ENCODE peak calls at places on chromosomes 2 and 18, in four cellular contexts. W is HepG2, X is K562, L is GM12878. N is an unnamed sample.

GRCh38 chr2:54569745-54570296 is 113.7 kb downstream of the SPTBN1 start:
- DNase-seq in X (no peak), W (no peak), L (peak; percentile 84), N (no peak)

GRCh38 chr2:195342105-195342504 is 314.9 kb upstream of the SLC39A10 start:
- DNase-seq in L (no peak), W (no peak), X (peak; percentile 34), N (no peak)

GRCh38 chr2:241189856-241190201 is 1.4 kb downstream of the ANO7 start:
- DNase-seq in X (no peak), W (no peak), L (no peak), N (no peak)

GRCh38 chr18:48547456-48548403 is 8.9 kb downstream of the CTIF start:
- DNase-seq in W (no peak), X (peak; percentile 14), L (no peak), N (no peak)

GRCh38 chr2:171347158-171347557 is 86.6 kb downstream of the METTL8 start:
- DNase-seq in L (no peak), W (no peak), X (no peak), N (no peak)

GRCh38 chr2:6937582-6937981 is 20.4 kb downstream of the RNF144A start:
- DNase-seq in X (no peak), W (no peak), L (no peak), N (no peak)

GRCh38 chr18:70289351-70290330 is 796 bp downstream of the SOCS6 start:
- DNase-seq in L (no peak), X (peak; percentile 49), W (no peak), N (peak; percentile 85)

GRCh38 chr2:9002637-9003365 is 683 bp downstream of the MBOAT2 start:
- DNase-seq in W (no peak), X (no peak), L (no peak), N (peak; percentile 82)

GRCh38 chr18:52822160-52822559 is 482.2 kb downstream of the DCC start:
- DNase-seq in L (no peak), W (no peak), X (no peak), N (no peak)

GRCh38 chr2:61421611-61422010 is 49.3 kb downstream of the USP34 start:
- DNase-seq in W (no peak), L (no peak), X (no peak), N (no peak)

GRCh38 chr2:54227798-54228197 is 28.2 kb downstream of the TSPYL6 start:
- DNase-seq in W (no peak), X (no peak), L (no peak), N (no peak)

GRCh38 chr2:160308915-160309314 is 108.8 kb upstream of the ITGB6 start:
- DNase-seq in L (no peak), W (no peak), X (no peak), N (no peak)

GRCh38 chr2:128062571-128062970 is 28.4 kb upstream of the UGGT1 start:
- DNase-seq in L (no peak), X (no peak), W (no peak), N (no peak)

GRCh38 chr2:168247341-168248305 is at the start of gene STK39:
- DNase-seq in X (peak; percentile 79), L (no peak), W (peak; percentile 68), N (peak; percentile 90)

GRCh38 chr18:63799164-63799563 is 23.9 kb downstream of the SERPINB7 start:
- DNase-seq in X (no peak), L (no peak), W (no peak), N (no peak)

GRCh38 chr2:102053096-102053495 is 61.3 kb downstream of the IL1R2 start:
- DNase-seq in L (no peak), X (no peak), W (peak; percentile 30), N (no peak)

GRCh38 chr2:44335806-44336538 is 25.3 kb downstream of the PREPL start:
- DNase-seq in W (no peak), L (no peak), X (no peak), N (no peak)

GRCh38 chr2:225055714-225056113 is 13.4 kb upstream of the DOCK10 start:
- DNase-seq in W (no peak), X (no peak), L (no peak), N (no peak)

GRCh38 chr2:74706741-74707140 is 52.7 kb downstream of the SEMA4F start:
- DNase-seq in L (no peak), W (no peak), X (no peak), N (no peak)
- TF ChIP-seq SIN3A in L (no peak), W (no peak), X (no peak), N (no peak)

DNA sequence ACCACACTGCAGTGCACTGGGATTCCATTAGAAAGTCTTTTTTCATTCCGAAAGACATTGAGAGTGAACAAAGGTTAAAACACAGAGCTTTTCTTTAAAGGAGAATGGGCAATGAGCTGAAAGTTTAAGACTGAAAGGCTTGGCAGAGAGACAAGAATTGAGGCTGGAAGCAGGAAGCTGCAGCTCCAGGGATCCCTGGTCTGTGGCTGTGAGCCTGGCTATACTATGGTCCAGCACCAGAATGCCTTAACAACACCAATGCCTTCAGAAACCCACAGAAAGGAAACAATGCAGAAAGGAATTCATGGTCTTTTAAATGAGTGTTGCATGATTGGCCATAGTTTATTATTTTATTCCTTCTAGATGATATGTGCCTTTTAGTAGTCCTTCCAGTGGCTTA is 26.1 kb downstream of the ALK start:
- DNase-seq in L (no peak), X (no peak), W (no peak), N (no peak)
- TF ChIP-seq MXI1 in L (no peak), X (no peak), W (no peak), N (no peak)

GRCh38 chr2:41967426-41968181 is 80.2 kb upstream of the PKDCC start:
- DNase-seq in X (no peak), L (no peak), W (no peak), N (no peak)

GRCh38 chr2:41966920-41967319 is 80.9 kb upstream of the PKDCC start:
- DNase-seq in X (no peak), W (no peak), L (no peak), N (no peak)

GRCh38 chr2:41965886-41966285 is 81.9 kb upstream of the PKDCC start:
- DNase-seq in W (no peak), L (no peak), X (no peak), N (no peak)

GRCh38 chr2:41965173-41965875 is 82.5 kb upstream of the PKDCC start:
- DNase-seq in L (no peak), X (no peak), W (no peak), N (no peak)

DNA sequence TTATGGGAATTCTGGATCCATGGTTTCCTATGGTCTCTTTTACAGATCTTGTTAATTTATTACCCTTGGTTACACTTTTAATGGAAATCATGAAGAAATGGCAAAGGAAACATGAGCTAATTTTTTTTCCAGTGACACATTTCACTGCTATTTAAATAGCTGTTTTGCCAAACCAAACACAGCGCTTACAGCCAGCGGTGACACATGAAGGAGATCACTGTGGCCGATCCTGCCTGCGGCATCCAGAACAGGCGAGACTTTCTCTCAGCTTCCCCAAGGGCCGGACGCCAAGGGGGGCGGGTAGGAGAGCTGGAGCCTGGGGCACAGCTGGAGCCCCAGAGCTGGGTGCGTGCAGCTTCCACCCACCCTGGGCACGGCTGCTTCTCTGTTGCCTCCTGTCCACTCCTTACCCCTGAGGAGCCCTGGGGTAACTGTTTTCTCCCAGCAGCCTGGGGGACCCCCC is 81.4 kb upstream of the PKDCC start:
- DNase-seq in W (peak; percentile 58), X (no peak), L (no peak), N (no peak)
- TF ChIP-seq SIN3A in W (no peak), X (no peak), L (no peak), N (no peak)

GRCh38 chr2:136004920-136005319 is 19.5 kb upstream of the DARS1 start:
- DNase-seq in X (no peak), W (no peak), L (no peak), N (no peak)
- TF ChIP-seq MXI1 in X (no peak), W (no peak), L (no peak), N (no peak)

DNA sequence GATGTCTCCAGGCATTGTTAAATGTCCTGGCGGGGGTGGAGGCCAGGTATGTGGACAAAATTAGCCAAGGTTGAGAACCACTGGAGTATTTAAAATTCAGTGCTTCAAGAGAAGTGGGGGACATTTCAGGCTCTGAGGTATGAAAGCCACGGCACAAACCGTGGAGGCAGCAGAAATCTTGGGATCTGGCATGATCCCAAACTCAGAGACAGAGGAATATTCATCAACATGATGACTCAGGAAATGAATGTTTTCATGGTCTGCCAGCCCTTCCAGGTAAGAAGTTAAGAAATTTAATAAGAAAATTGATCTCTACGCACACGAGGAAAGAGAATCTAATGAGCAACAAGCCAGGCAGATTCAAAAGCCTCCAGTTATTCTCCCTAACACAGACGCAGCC is 11.4 kb upstream of the GRP start:
- DNase-seq in X (no peak), L (no peak), W (no peak), N (no peak)
- TF ChIP-seq SIN3A in X (no peak), L (no peak), W (no peak), N (no peak)

GRCh38 chr18:13261658-13262357 is 43.2 kb downstream of the LDLRAD4 start:
- DNase-seq in W (no peak), L (no peak), X (no peak), N (no peak)

GRCh38 chr18:13258792-13259385 is 40.3 kb downstream of the LDLRAD4 start:
- DNase-seq in L (no peak), X (no peak), W (no peak), N (no peak)

GRCh38 chr18:13259701-13260100 is 41.1 kb downstream of the LDLRAD4 start:
- DNase-seq in W (no peak), L (no peak), X (no peak), N (no peak)

GRCh38 chr18:13260927-13261471 is 42.4 kb downstream of the LDLRAD4 start:
- DNase-seq in W (no peak), L (no peak), X (no peak), N (no peak)

GRCh38 chr18:13260114-13260926 is 41.8 kb downstream of the LDLRAD4 start:
- DNase-seq in L (no peak), W (no peak), X (no peak), N (no peak)
- TF ChIP-seq MXI1 in L (no peak), W (no peak), X (no peak), N (no peak)

N was measured in SK-N-SH.